ENCODE peak calls at places on chromosome 5, in six cellular contexts. One of them, this sample, is unnamed.

GRCh38 chr5:113336975-113337374 is 97.8 kb downstream of the TSSK1B start:
- DNase-seq in Calu3: peak
- DNase-seq in astrocyte of the spinal cord: peak
- DNase-seq in foreskin fibroblast: no peak
- DNase-seq in psoas muscle: no peak
- DNase-seq in SK-N-SH: peak
- DNase-seq in this sample: peak

GRCh38 chr5:67095346-67095871 is 101.2 kb downstream of the CD180 start:
- DNase-seq in Calu3: no peak
- DNase-seq in astrocyte of the spinal cord: peak
- DNase-seq in foreskin fibroblast: peak
- DNase-seq in psoas muscle: peak
- DNase-seq in SK-N-SH: no peak
- DNase-seq in this sample: no peak

GRCh38 chr5:9898319-9898718 is 268.2 kb upstream of the TAS2R1 start:
- DNase-seq in Calu3: peak
- DNase-seq in astrocyte of the spinal cord: peak
- DNase-seq in foreskin fibroblast: peak
- DNase-seq in psoas muscle: no peak
- DNase-seq in SK-N-SH: peak
- DNase-seq in this sample: no peak

GRCh38 chr5:132389453-132390286 is 20.2 kb downstream of the SLC22A5 start:
- DNase-seq in Calu3: peak
- DNase-seq in astrocyte of the spinal cord: peak
- DNase-seq in foreskin fibroblast: peak
- DNase-seq in psoas muscle: peak
- DNase-seq in SK-N-SH: no peak
- DNase-seq in this sample: peak

GRCh38 chr5:80114856-80115255 is 79.7 kb downstream of the THBS4 start:
- DNase-seq in Calu3: no peak
- DNase-seq in astrocyte of the spinal cord: no peak
- DNase-seq in foreskin fibroblast: no peak
- DNase-seq in psoas muscle: no peak
- DNase-seq in SK-N-SH: no peak
- DNase-seq in this sample: no peak

GRCh38 chr5:154249786-154250185 is 59.3 kb downstream of the GALNT10 start:
- DNase-seq in Calu3: no peak
- DNase-seq in astrocyte of the spinal cord: no peak
- DNase-seq in foreskin fibroblast: no peak
- DNase-seq in psoas muscle: no peak
- DNase-seq in SK-N-SH: no peak
- DNase-seq in this sample: no peak

GRCh38 chr5:38466444-38467189 is 89.8 kb downstream of the LIFR start:
- DNase-seq in Calu3: no peak
- DNase-seq in astrocyte of the spinal cord: peak
- DNase-seq in foreskin fibroblast: no peak
- DNase-seq in psoas muscle: peak
- DNase-seq in SK-N-SH: no peak
- DNase-seq in this sample: no peak

GRCh38 chr5:6542421-6543345 is 90.2 kb downstream of the NSUN2 start:
- DNase-seq in Calu3: no peak
- DNase-seq in astrocyte of the spinal cord: no peak
- DNase-seq in foreskin fibroblast: no peak
- DNase-seq in psoas muscle: no peak
- DNase-seq in SK-N-SH: no peak
- DNase-seq in this sample: no peak

GRCh38 chr5:179732918-179733763 is 519 bp downstream of the MAML1 start:
- DNase-seq in Calu3: peak
- DNase-seq in astrocyte of the spinal cord: peak
- DNase-seq in foreskin fibroblast: peak
- DNase-seq in psoas muscle: peak
- DNase-seq in SK-N-SH: peak
- DNase-seq in this sample: no peak

GRCh38 chr5:157761690-157762611 is 18.4 kb downstream of the LSM11 start:
- DNase-seq in Calu3: peak
- DNase-seq in astrocyte of the spinal cord: peak
- DNase-seq in foreskin fibroblast: peak
- DNase-seq in psoas muscle: no peak
- DNase-seq in SK-N-SH: peak
- DNase-seq in this sample: peak

GRCh38 chr5:178077751-178078150 is 35.6 kb upstream of the N4BP3 start:
- DNase-seq in Calu3: no peak
- DNase-seq in astrocyte of the spinal cord: no peak
- DNase-seq in foreskin fibroblast: no peak
- DNase-seq in psoas muscle: no peak
- DNase-seq in SK-N-SH: no peak
- DNase-seq in this sample: no peak

GRCh38 chr5:115841382-115842088 is at the start of the genes AP3S1 and ATG12:
- DNase-seq in Calu3: peak
- DNase-seq in astrocyte of the spinal cord: peak
- DNase-seq in foreskin fibroblast: peak
- DNase-seq in psoas muscle: peak
- DNase-seq in SK-N-SH: peak
- DNase-seq in this sample: peak

GRCh38 chr5:115843444-115844130 is 1.9 kb downstream of the AP3S1 start:
- DNase-seq in Calu3: no peak
- DNase-seq in astrocyte of the spinal cord: no peak
- DNase-seq in foreskin fibroblast: no peak
- DNase-seq in psoas muscle: no peak
- DNase-seq in SK-N-SH: no peak
- DNase-seq in this sample: no peak

GRCh38 chr5:115840825-115841224 is 540 bp downstream of the ATG12 start:
- DNase-seq in Calu3: no peak
- DNase-seq in astrocyte of the spinal cord: no peak
- DNase-seq in foreskin fibroblast: no peak
- DNase-seq in psoas muscle: no peak
- DNase-seq in SK-N-SH: peak
- DNase-seq in this sample: no peak

GRCh38 chr5:115842952-115843351 is 1.2 kb downstream of the AP3S1 start:
- DNase-seq in Calu3: no peak
- DNase-seq in astrocyte of the spinal cord: peak
- DNase-seq in foreskin fibroblast: no peak
- DNase-seq in psoas muscle: no peak
- DNase-seq in SK-N-SH: no peak
- DNase-seq in this sample: no peak

GRCh38 chr5:115842089-115842881 is 550 bp downstream of the AP3S1 start:
- DNase-seq in Calu3: peak
- DNase-seq in astrocyte of the spinal cord: peak
- DNase-seq in foreskin fibroblast: no peak
- DNase-seq in psoas muscle: no peak
- DNase-seq in SK-N-SH: peak
- DNase-seq in this sample: no peak
- TF ChIP-seq CTCF in Calu3: no peak
- TF ChIP-seq CTCF in astrocyte of the spinal cord: no peak
- TF ChIP-seq CTCF in foreskin fibroblast: peak
- TF ChIP-seq CTCF in psoas muscle: peak
- TF ChIP-seq CTCF in SK-N-SH: peak
- TF ChIP-seq CTCF in this sample: no peak

GRCh38 chr5:138068742-138069375 is 15.0 kb upstream of the WNT8A start:
- DNase-seq in Calu3: peak
- DNase-seq in astrocyte of the spinal cord: peak
- DNase-seq in foreskin fibroblast: peak
- DNase-seq in psoas muscle: peak
- DNase-seq in SK-N-SH: peak
- DNase-seq in this sample: peak
- TF ChIP-seq CTCF in Calu3: peak
- TF ChIP-seq CTCF in astrocyte of the spinal cord: peak
- TF ChIP-seq CTCF in foreskin fibroblast: peak
- TF ChIP-seq CTCF in psoas muscle: peak
- TF ChIP-seq CTCF in SK-N-SH: peak
- TF ChIP-seq CTCF in this sample: peak

GRCh38 chr5:74227081-74227480 is 413.4 kb downstream of the ENC1 start:
- DNase-seq in Calu3: no peak
- DNase-seq in astrocyte of the spinal cord: no peak
- DNase-seq in foreskin fibroblast: no peak
- DNase-seq in psoas muscle: peak
- DNase-seq in SK-N-SH: no peak
- DNase-seq in this sample: no peak
- TF ChIP-seq CTCF in Calu3: no peak
- TF ChIP-seq CTCF in astrocyte of the spinal cord: no peak
- TF ChIP-seq CTCF in foreskin fibroblast: no peak
- TF ChIP-seq CTCF in psoas muscle: no peak
- TF ChIP-seq CTCF in SK-N-SH: no peak
- TF ChIP-seq CTCF in this sample: no peak

DNA sequence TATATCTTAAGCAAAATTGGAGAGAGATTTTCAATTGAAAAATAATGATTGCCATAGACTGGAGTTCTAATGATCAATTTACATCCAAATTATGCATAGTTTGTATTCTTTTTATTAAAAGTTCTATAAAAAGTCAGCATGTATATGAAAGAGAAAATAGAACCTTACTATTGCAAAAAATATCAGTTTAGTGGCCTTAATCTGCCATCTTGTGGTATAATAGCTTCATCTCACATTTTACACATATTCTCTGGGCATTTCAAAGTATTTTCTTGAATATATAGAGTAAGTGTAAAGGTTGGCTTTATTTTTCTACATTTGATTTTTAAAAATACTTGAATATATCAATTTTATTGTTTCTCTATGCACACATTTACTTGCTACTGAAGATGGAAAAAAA is 1858.6 kb upstream of the CDH9 start:
- DNase-seq in Calu3: no peak
- DNase-seq in astrocyte of the spinal cord: peak
- DNase-seq in foreskin fibroblast: no peak
- DNase-seq in psoas muscle: no peak
- DNase-seq in SK-N-SH: no peak
- DNase-seq in this sample: peak
- TF ChIP-seq CTCF in Calu3: no peak
- TF ChIP-seq CTCF in astrocyte of the spinal cord: peak
- TF ChIP-seq CTCF in foreskin fibroblast: no peak
- TF ChIP-seq CTCF in psoas muscle: no peak
- TF ChIP-seq CTCF in SK-N-SH: peak
- TF ChIP-seq CTCF in this sample: no peak

DNA sequence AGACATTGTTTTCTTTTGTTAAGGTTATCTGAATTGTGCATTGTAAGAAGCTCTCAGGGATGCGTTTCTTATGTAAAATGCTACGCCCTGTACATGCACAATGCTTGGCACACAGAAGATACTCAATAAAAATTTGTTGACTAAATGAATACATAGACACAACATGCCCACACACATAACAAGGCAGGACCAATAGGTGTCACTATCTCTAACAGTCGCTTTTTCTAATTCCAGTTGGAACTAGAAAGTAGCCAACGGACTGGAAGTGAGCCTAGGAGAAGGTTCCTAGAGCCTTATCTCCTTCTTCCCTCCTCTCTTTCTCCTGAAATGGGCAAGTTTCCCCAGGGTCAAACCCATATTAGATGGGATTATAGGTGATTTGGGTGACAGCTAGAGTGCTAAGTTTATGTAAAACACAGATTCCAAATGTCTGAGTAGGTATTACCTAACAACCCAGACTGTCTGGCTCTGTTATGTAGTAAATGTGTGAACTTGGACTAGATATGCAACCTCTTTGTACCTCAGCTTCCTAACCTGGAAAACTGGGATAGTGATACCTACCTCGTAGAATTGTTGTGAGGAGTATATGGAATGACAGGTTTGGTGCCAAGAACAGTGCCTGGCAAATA is 603.0 kb downstream of the RAB3C start:
- DNase-seq in Calu3: no peak
- DNase-seq in astrocyte of the spinal cord: no peak
- DNase-seq in foreskin fibroblast: no peak
- DNase-seq in psoas muscle: no peak
- DNase-seq in SK-N-SH: no peak
- DNase-seq in this sample: no peak
- TF ChIP-seq CTCF in Calu3: no peak
- TF ChIP-seq CTCF in astrocyte of the spinal cord: no peak
- TF ChIP-seq CTCF in foreskin fibroblast: no peak
- TF ChIP-seq CTCF in psoas muscle: no peak
- TF ChIP-seq CTCF in SK-N-SH: no peak
- TF ChIP-seq CTCF in this sample: no peak

DNA sequence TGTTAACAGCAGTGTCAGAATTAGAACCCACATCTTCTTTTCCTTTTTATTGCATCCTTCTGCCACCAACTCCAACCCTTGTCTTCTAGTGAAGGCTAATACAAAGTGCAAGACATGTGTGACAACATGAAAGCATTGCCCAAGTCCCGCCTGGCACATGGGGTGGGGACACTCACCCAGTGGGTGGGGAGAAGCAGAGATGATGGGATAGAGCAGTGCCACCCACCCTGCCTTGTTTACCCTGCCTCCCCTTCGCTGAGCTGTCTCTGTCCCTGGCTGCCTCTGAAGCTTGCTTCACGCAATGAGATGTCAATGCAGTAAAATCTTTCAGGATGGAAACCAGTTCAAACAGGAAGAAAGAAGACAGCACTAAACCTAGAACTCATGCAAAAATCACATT is 148.1 kb downstream of the INSYN2B start:
- DNase-seq in Calu3: no peak
- DNase-seq in astrocyte of the spinal cord: no peak
- DNase-seq in foreskin fibroblast: no peak
- DNase-seq in psoas muscle: no peak
- DNase-seq in SK-N-SH: no peak
- DNase-seq in this sample: no peak
- TF ChIP-seq CTCF in Calu3: no peak
- TF ChIP-seq CTCF in astrocyte of the spinal cord: no peak
- TF ChIP-seq CTCF in foreskin fibroblast: no peak
- TF ChIP-seq CTCF in psoas muscle: no peak
- TF ChIP-seq CTCF in SK-N-SH: no peak
- TF ChIP-seq CTCF in this sample: no peak

This sample was measured in astrocyte of the cerebellum.